ENCODE peak calls at places on chromosomes 6 and 20, in nine cellular contexts. V is activated T-helper 1 cell treated with anti-CD3 and anti-CD28 coated beads, Interleukin-2, amount 50 U/mL, for 16 hours; T is GM10248; W is stimulated activated CD4-positive, alpha-beta T cell treated with anti-CD3 and anti-CD28 coated beads, Interleukin-4, amount 100 ng/mL, for 48 hours; I is coronary artery; Z is activated CD4-positive, CD25-positive, alpha-beta regulatory T cell treated with anti-CD3 and anti-CD28 coated beads, Interleukin-2, amount 50 U/mL, for 72 hours; U is NCI-H2081; O is NCI-H446 treated with DMSO at 0.1 percent for 48 hours; A is sciatic nerve. M is an unnamed sample.

GRCh38 chr6:25359191-25359861 is 80.2 kb downstream of the CARMIL1 start:
- DNase-seq in V (no peak), T (no peak), W (no peak), I (no peak), Z (no peak), U (peak; percentile 77), O (no peak), A (no peak), M (no peak)

GRCh38 chr6:56753801-56754200 is 111.1 kb upstream of the DST start:
- DNase-seq in V (no peak), T (no peak), W (no peak), I (no peak), Z (no peak), U (no peak), O (no peak), A (no peak), M (no peak)

GRCh38 chr6:13702809-13703302 is 8.8 kb downstream of the RANBP9 start:
- DNase-seq in V (no peak), T (peak; percentile 41), W (no peak), I (no peak), Z (no peak), U (no peak), O (no peak), A (no peak), M (no peak)

GRCh38 chr6:161549977-161550655 is 276.3 kb upstream of the AGPAT4 start:
- DNase-seq in V (no peak), T (no peak), W (no peak), I (no peak), Z (no peak), U (peak; percentile 23), O (no peak), A (no peak), M (no peak)

GRCh38 chr20:52959125-52959524 is 13.0 kb upstream of the TSHZ2 start:
- DNase-seq in V (no peak), T (no peak), W (no peak), I (no peak), Z (no peak), U (peak; percentile 91), O (peak; percentile 72), A (no peak), M (no peak)

GRCh38 chr6:35425284-35425683 is 26.9 kb upstream of the FANCE start:
- DNase-seq in V (no peak), T (no peak), W (no peak), I (no peak), Z (no peak), U (no peak), O (no peak), A (no peak), M (no peak)

GRCh38 chr6:127015858-127016257 is 102.6 kb upstream of the RSPO3 start:
- DNase-seq in V (no peak), T (no peak), W (no peak), I (no peak), Z (no peak), U (no peak), O (no peak), A (no peak), M (no peak)

GRCh38 chr20:16803965-16804792 is 56.0 kb downstream of the OTOR start:
- DNase-seq in V (no peak), T (peak; percentile 54), W (peak; percentile 51), I (no peak), Z (peak; percentile 52), U (peak; percentile 64), O (peak; percentile 46), A (peak; percentile 76), M (peak; percentile 77)

GRCh38 chr6:3732345-3733141 is 19.0 kb downstream of the PXDC1 start:
- DNase-seq in V (peak; percentile 49), T (peak; percentile 74), W (peak; percentile 58), I (no peak), Z (peak; percentile 67), U (peak; percentile 72), O (peak; percentile 33), A (peak; percentile 83), M (peak; percentile 83)

GRCh38 chr20:31934968-31935764 is 16.7 kb downstream of the PDRG1 start:
- DNase-seq in V (no peak), T (no peak), W (no peak), I (no peak), Z (no peak), U (no peak), O (no peak), A (no peak), M (no peak)

GRCh38 chr6:2858678-2859324 is 17.1 kb upstream of the SERPINB1 start:
- DNase-seq in V (peak; percentile 31), T (no peak), W (no peak), I (no peak), Z (no peak), U (no peak), O (no peak), A (no peak), M (no peak)

GRCh38 chr6:135291288-135292116 is 110.4 kb downstream of the MYB start:
- DNase-seq in V (no peak), T (no peak), W (no peak), I (no peak), Z (no peak), U (no peak), O (no peak), A (no peak), M (no peak)

GRCh38 chr6:47737406-47737805 is 39.0 kb downstream of the ADGRF4 start:
- DNase-seq in V (no peak), T (no peak), W (no peak), I (no peak), Z (no peak), U (no peak), O (peak; percentile 8), A (no peak), M (no peak)

GRCh38 chr20:15928946-15929345 is 644.3 kb downstream of the KIF16B start:
- DNase-seq in V (no peak), T (no peak), W (no peak), I (no peak), Z (no peak), U (no peak), O (no peak), A (no peak), M (no peak)

GRCh38 chr6:148335582-148335981 is 7.1 kb upstream of the SASH1 start:
- DNase-seq in V (no peak), T (no peak), W (no peak), I (no peak), Z (no peak), U (no peak), O (no peak), A (no peak), M (no peak)

GRCh38 chr20:57388953-57389694 is 2.1 kb upstream of the RBM38 start:
- DNase-seq in V (peak; percentile 55), T (peak; percentile 85), W (no peak), I (peak; percentile 85), Z (peak; percentile 69), U (no peak), O (no peak), A (peak; percentile 88), M (peak; percentile 74)

GRCh38 chr20:57661201-57662027 is 41.2 kb upstream of the ZBP1 start:
- DNase-seq in V (no peak), T (no peak), W (no peak), I (peak; percentile 68), Z (peak; percentile 18), U (no peak), O (no peak), A (peak; percentile 60), M (peak; percentile 64)

GRCh38 chr6:138979365-138979764 is 8.7 kb downstream of the REPS1 start:
- DNase-seq in V (no peak), T (no peak), W (no peak), I (no peak), Z (no peak), U (no peak), O (no peak), A (no peak), M (no peak)

GRCh38 chr20:59123011-59123676 is 40.5 kb upstream of the ZNF831 start:
- DNase-seq in V (no peak), T (no peak), W (no peak), I (peak; percentile 26), Z (no peak), U (no peak), O (no peak), A (no peak), M (no peak)

GRCh38 chr20:380763-381580 is 412 bp downstream of the TRIB3 start:
- DNase-seq in V (peak; percentile 48), T (peak; percentile 80), W (peak; percentile 63), I (no peak), Z (peak; percentile 75), U (peak; percentile 65), O (no peak), A (peak; percentile 65), M (peak; percentile 75)

GRCh38 chr6:109793015-109793414 is 101.9 kb downstream of the FIG4 start:
- DNase-seq in V (no peak), T (no peak), W (no peak), I (no peak), Z (no peak), U (no peak), O (no peak), A (no peak), M (no peak)

GRCh38 chr6:164753517-164753916 is 555.9 kb downstream of the C6orf118 start:
- DNase-seq in V (no peak), T (no peak), W (no peak), I (no peak), Z (no peak), U (no peak), O (no peak), A (no peak), M (no peak)

GRCh38 chr6:71038966-71039365 is 82.1 kb upstream of the B3GAT2 start:
- DNase-seq in V (no peak), T (no peak), W (no peak), I (no peak), Z (no peak), U (no peak), O (peak; percentile 86), A (no peak), M (no peak)

GRCh38 chr20:32036716-32037355 is 15.2 kb upstream of the HCK start:
- DNase-seq in V (no peak), T (no peak), W (no peak), I (no peak), Z (no peak), U (no peak), O (no peak), A (no peak), M (no peak)

GRCh38 chr20:33209789-33210188 is 7.4 kb upstream of the BPIFA3 start:
- DNase-seq in V (no peak), T (peak; percentile 44), W (peak; percentile 35), I (no peak), Z (peak; percentile 44), U (no peak), O (no peak), A (peak; percentile 84), M (peak; percentile 85)

GRCh38 chr6:163438298-163438939 is 23.9 kb downstream of the QKI start:
- DNase-seq in V (no peak), T (no peak), W (no peak), I (no peak), Z (no peak), U (no peak), O (no peak), A (no peak), M (no peak)

GRCh38 chr6:163620101-163620500 is 205.6 kb downstream of the QKI start:
- DNase-seq in V (no peak), T (no peak), W (no peak), I (no peak), Z (no peak), U (no peak), O (no peak), A (no peak), M (no peak)

GRCh38 chr6:128036808-128037570 is 136.1 kb upstream of the THEMIS start:
- DNase-seq in V (no peak), T (no peak), W (no peak), I (no peak), Z (no peak), U (no peak), O (no peak), A (no peak), M (no peak)

GRCh38 chr6:27332692-27333641 is 20.9 kb upstream of the POM121L2 start:
- DNase-seq in V (peak; percentile 8), T (peak; percentile 64), W (peak; percentile 41), I (no peak), Z (no peak), U (peak; percentile 69), O (peak; percentile 63), A (no peak), M (no peak)

GRCh38 chr6:26421259-26422144 is 18.8 kb upstream of the BTN3A3 start:
- DNase-seq in V (peak; percentile 26), T (peak; percentile 84), W (no peak), I (peak; percentile 88), Z (peak; percentile 42), U (peak; percentile 83), O (peak; percentile 84), A (peak; percentile 77), M (peak; percentile 72)

GRCh38 chr6:25963426-25964123 is 973 bp downstream of the TRIM38 start:
- DNase-seq in V (no peak), T (no peak), W (no peak), I (no peak), Z (no peak), U (no peak), O (no peak), A (no peak), M (no peak)